ENCODE peak calls at places on chromosomes 5 and 9, in six cellular contexts. T, Q, K, A, H and U are unnamed samples.

GRCh38 chr5:134957920-134958608 is 9.6 kb upstream of the CATSPER3 start:
- DNase-seq in T (no peak), Q (no peak), K (no peak), A (no peak), H (no peak), U (no peak)

GRCh38 chr9:5375091-5375490 is 35.4 kb upstream of the RLN1 start:
- DNase-seq in T (no peak), Q (no peak), K (no peak), A (no peak), H (no peak), U (no peak)

GRCh38 chr9:109399258-109399767 is 78.5 kb upstream of the EPB41L4B start:
- DNase-seq in T (no peak), Q (peak; percentile 35), K (no peak), A (no peak), H (no peak), U (no peak)

GRCh38 chr5:31192442-31192841 is 1.0 kb upstream of the CDH6 start:
- DNase-seq in T (no peak), Q (no peak), K (no peak), A (no peak), H (no peak), U (no peak)

GRCh38 chr9:33186457-33187168 is 19.5 kb upstream of the B4GALT1 start:
- DNase-seq in T (no peak), Q (no peak), K (peak; percentile 59), A (no peak), H (peak; percentile 54), U (no peak)

GRCh38 chr9:114309096-114309495 is 13.8 kb upstream of the ORM1 start:
- DNase-seq in T (no peak), Q (no peak), K (no peak), A (no peak), H (no peak), U (no peak)

GRCh38 chr9:131672451-131672850 is 67.4 kb downstream of the RAPGEF1 start:
- DNase-seq in T (no peak), Q (no peak), K (no peak), A (no peak), H (no peak), U (no peak)

GRCh38 chr9:135924628-135925338 is 17.4 kb upstream of the CAMSAP1 start:
- DNase-seq in T (no peak), Q (no peak), K (no peak), A (no peak), H (no peak), U (no peak)

GRCh38 chr9:121772600-121773285 is 121.3 kb downstream of the DAB2IP start:
- DNase-seq in T (no peak), Q (no peak), K (peak; percentile 87), A (peak; percentile 49), H (peak; percentile 64), U (peak; percentile 47)

GRCh38 chr9:71986860-71987259 is 73.6 kb downstream of the C9orf57 start:
- DNase-seq in T (peak; percentile 2), Q (no peak), K (no peak), A (no peak), H (no peak), U (no peak)

GRCh38 chr9:124776952-124777645 is at the start of gene OLFML2A:
- DNase-seq in T (peak; percentile 66), Q (no peak), K (peak; percentile 53), A (no peak), H (no peak), U (no peak)

GRCh38 chr5:164352695-164353094 is 847.3 kb downstream of the MAT2B start:
- DNase-seq in T (no peak), Q (no peak), K (no peak), A (no peak), H (no peak), U (no peak)

GRCh38 chr5:66436721-66437120 is 159.5 kb upstream of the MAST4 start:
- DNase-seq in T (no peak), Q (no peak), K (no peak), A (no peak), H (no peak), U (no peak)

GRCh38 chr9:86557063-86557766 is 203.0 kb upstream of the TUT7 start:
- DNase-seq in T (no peak), Q (no peak), K (no peak), A (no peak), H (no peak), U (no peak)

GRCh38 chr9:69215774-69216482 is 41.9 kb downstream of the TJP2 start:
- DNase-seq in T (peak; percentile 67), Q (no peak), K (no peak), A (no peak), H (no peak), U (no peak)

GRCh38 chr5:38023799-38024198 is 184.0 kb upstream of the GDNF start:
- DNase-seq in T (no peak), Q (no peak), K (no peak), A (no peak), H (no peak), U (no peak)

GRCh38 chr5:26700759-26701384 is 337.5 kb downstream of the CDH9 start:
- DNase-seq in T (peak; percentile 52), Q (peak; percentile 61), K (peak; percentile 6), A (no peak), H (no peak), U (no peak)

GRCh38 chr9:114317665-114318357 is 5.1 kb upstream of the ORM1 start:
- DNase-seq in T (no peak), Q (no peak), K (no peak), A (no peak), H (no peak), U (no peak)

GRCh38 chr9:13805566-13805965 is 508.4 kb downstream of the NFIB start:
- DNase-seq in T (no peak), Q (no peak), K (no peak), A (no peak), H (no peak), U (no peak)

GRCh38 chr5:164809831-164810230 is 1304.4 kb downstream of the MAT2B start:
- DNase-seq in T (no peak), Q (no peak), K (no peak), A (no peak), H (no peak), U (no peak)

GRCh38 chr5:75018805-75019587 is 33.4 kb downstream of the GCNT4 start:
- DNase-seq in T (no peak), Q (no peak), K (peak; percentile 36), A (no peak), H (no peak), U (no peak)

GRCh38 chr5:97929383-97929782 is 746.3 kb upstream of the RIOK2 start:
- DNase-seq in T (no peak), Q (no peak), K (no peak), A (no peak), H (no peak), U (no peak)

GRCh38 chr9:26565131-26565530 is 327.5 kb downstream of the CAAP1 start:
- DNase-seq in T (no peak), Q (no peak), K (no peak), A (no peak), H (no peak), U (no peak)

GRCh38 chr5:111469293-111469896 is 42.9 kb downstream of the STARD4 start:
- DNase-seq in T (no peak), Q (no peak), K (no peak), A (no peak), H (no peak), U (no peak)

GRCh38 chr5:131252824-131253171 is 11.1 kb upstream of the CDC42SE2 start:
- DNase-seq in T (no peak), Q (peak; percentile 95), K (peak; percentile 33), A (peak; percentile 43), H (peak; percentile 42), U (peak; percentile 77)

GRCh38 chr5:581941-582340 is 30.2 kb upstream of the CEP72 start:
- DNase-seq in T (no peak), Q (no peak), K (no peak), A (no peak), H (no peak), U (no peak)

DNA sequence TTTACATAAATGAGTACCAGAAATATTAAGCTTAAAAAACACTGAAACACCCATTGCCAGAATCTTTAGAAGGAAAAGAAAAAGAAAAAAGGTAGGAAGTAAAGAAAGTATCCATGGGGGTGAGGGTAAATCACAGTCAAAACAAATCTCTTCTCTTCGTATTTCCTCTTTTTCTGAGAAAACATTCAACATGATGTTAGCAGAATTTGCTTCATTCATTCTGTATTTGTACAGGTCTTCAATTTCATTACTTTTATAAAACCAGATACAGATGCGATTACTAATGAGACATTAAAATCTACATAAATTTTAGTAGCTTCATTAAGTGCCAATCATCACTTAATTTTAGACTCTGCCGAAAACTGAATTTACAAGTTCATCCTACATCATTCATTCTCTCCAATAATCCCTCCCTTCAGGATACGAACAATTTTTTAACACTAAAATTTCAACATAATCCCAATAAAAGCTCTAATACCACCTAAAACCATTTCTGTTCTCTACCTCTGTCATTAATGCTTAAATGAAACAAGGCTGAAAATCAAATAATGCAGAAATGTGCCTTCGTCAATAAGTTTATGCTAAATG is 7.0 kb downstream of the NR3C1 start:
- DNase-seq in T (no peak), Q (no peak), K (no peak), A (no peak), H (no peak), U (no peak)
- H3K4me1 ChIP-seq in T (peaks cover 5% of the 10 kb centered on the region), Q (no peaks in the 10 kb centered on the region), K (peaks cover 88% of the 10 kb centered on the region), A (peaks cover 14% of the 10 kb centered on the region), H (peaks cover 2% of the 10 kb centered on the region), U (peaks cover 92% of the 10 kb centered on the region)

DNA sequence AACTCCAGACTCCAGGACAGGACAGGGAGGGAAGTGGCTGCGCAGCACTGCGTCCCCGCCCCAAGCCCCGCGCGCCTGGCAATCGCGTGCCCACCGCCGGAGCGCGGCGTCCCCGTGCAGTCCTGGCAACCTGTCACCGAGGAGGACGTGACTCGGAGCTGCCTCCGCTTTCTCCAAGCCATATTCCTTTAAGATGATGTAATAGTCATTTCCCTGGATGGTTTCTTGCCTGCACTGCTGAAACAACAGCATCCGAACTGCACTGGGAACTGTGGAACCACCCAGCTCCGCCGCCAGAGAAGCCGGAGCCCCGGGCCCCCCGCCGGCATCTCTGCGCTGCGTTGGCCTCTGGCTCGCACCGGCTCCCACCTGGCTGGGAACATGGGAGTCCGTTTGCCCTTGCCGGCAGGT is 34.5 kb downstream of the KCTD16 start:
- DNase-seq in T (peak; percentile 40), Q (no peak), K (peak; percentile 59), A (no peak), H (no peak), U (no peak)
- H3K4me3 ChIP-seq in T (peak overlapping the region; percentile 32), Q (no peak overlapping the region), K (peak overlapping the region; percentile 21), A (peak overlapping the region; percentile 8), H (no peak overlapping the region), U (peak overlapping the region; percentile 41)

GRCh38 chr9:31390352-31391025 is 994.0 kb upstream of the ACO1 start:
- DNase-seq in T (no peak), Q (no peak), K (no peak), A (no peak), H (no peak), U (no peak)

GRCh38 chr9:31393240-31393639 is 991.2 kb upstream of the ACO1 start:
- DNase-seq in T (no peak), Q (no peak), K (no peak), A (no peak), H (no peak), U (no peak)

GRCh38 chr9:31388660-31389059 is 995.8 kb upstream of the ACO1 start:
- DNase-seq in T (no peak), Q (no peak), K (no peak), A (no peak), H (no peak), U (no peak)

GRCh38 chr9:31389075-31389474 is 995.4 kb upstream of the ACO1 start:
- DNase-seq in T (no peak), Q (peak; percentile 37), K (no peak), A (no peak), H (no peak), U (no peak)

GRCh38 chr9:31394040-31394473 is 990.4 kb upstream of the ACO1 start:
- DNase-seq in T (no peak), Q (peak; percentile 53), K (no peak), A (no peak), H (no peak), U (no peak)
- TF ChIP-seq CTCF in T (no peak), Q (no peak), K (no peak), A (no peak), H (no peak), U (no peak)

GRCh38 chr9:129640086-129640870 is 1.7 kb downstream of the ASB6 start:
- DNase-seq in T (no peak), Q (no peak), K (peak; percentile 79), A (no peak), H (no peak), U (no peak)
- H3K4me1 ChIP-seq in T (peaks cover 8% of the 10 kb centered on the region), Q (peaks cover 9% of the 10 kb centered on the region), K (peaks cover 28% of the 10 kb centered on the region), A (peaks cover 16% of the 10 kb centered on the region), H (no peaks in the 10 kb centered on the region), U (peaks cover 26% of the 10 kb centered on the region)